ENCODE peak calls at places on chromosome 14, in six cellular contexts. X is GM23248; S is CD8-positive, alpha-beta T cell; Y is fibroblast of pulmonary artery; Q is foreskin fibroblast; H is WERI-Rb-1. Z is an unnamed sample.

GRCh38 chr14:68787235-68787727 is 5.6 kb downstream of the ZFP36L1 start:
- DNase-seq in X (peak), H (peak), Q (peak), S (peak), Y (no peak), Z (no peak)

GRCh38 chr14:96080571-96080970 is 41.4 kb downstream of the C14orf132 start:
- DNase-seq in Q (no peak), X (no peak), Y (no peak), H (no peak), S (no peak), Z (no peak)

GRCh38 chr14:67926821-67927220 is 107.2 kb downstream of the RAD51B start:
- DNase-seq in X (peak), Q (no peak), S (no peak), Y (no peak), H (no peak), Z (no peak)

GRCh38 chr14:73789996-73790581 is 61.5 kb upstream of the PTGR2 start:
- DNase-seq in Y (peak), H (no peak), Q (peak), S (no peak), X (peak), Z (peak)

GRCh38 chr14:99740411-99740810 is 52.8 kb upstream of the EML1 start:
- DNase-seq in Y (no peak), X (no peak), S (no peak), H (no peak), Q (no peak), Z (no peak)

GRCh38 chr14:101078892-101079221 is 175.3 kb upstream of the RTL1 start:
- DNase-seq in Y (no peak), S (no peak), H (no peak), Q (no peak), X (no peak), Z (no peak)

GRCh38 chr14:59422069-59422881 is 42.9 kb downstream of the GPR135 start:
- DNase-seq in X (no peak), Y (peak), H (no peak), S (no peak), Q (no peak), Z (peak)

GRCh38 chr14:101972126-101972785 is 7.9 kb downstream of the DYNC1H1 start:
- DNase-seq in Y (peak), S (no peak), Q (peak), X (peak), H (no peak), Z (peak)

DNA sequence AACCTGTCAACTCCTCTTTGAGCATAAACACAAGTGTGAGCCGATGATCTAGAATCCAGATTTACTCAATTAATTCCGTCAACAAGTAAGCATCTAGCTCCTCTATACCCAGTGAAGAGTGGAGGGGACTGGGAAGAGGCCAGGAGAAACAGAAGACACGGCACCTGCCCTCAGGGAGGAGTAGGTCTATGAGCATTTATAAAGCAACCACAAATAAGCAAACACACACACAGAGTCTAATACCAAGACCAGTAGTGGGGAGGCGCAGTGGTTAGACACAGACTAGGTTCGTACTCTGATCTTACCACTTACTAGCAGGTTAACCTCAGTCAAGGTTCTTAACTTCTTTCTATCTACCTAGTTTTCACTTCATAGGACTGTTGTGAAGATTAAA is 5.9 kb upstream of the FOXN3 start:
- DNase-seq in H (no peak), Y (no peak), S (no peak), X (no peak), Q (no peak), Z (no peak)
- H3K4me3 ChIP-seq in H (no peak), Y (no peak), S (no peak), X (no peak), Q (no peak), Z (no peak)

GRCh38 chr14:23538049-23538718 is 13.4 kb downstream of the ZFHX2 start:
- DNase-seq in X (no peak), Y (no peak), Q (no peak), H (no peak), S (no peak), Z (no peak)

GRCh38 chr14:23538785-23539184 is 12.8 kb downstream of the ZFHX2 start:
- DNase-seq in Y (peak), Q (peak), H (peak), X (peak), S (no peak), Z (peak)

GRCh38 chr14:23535943-23536342 is 15.6 kb downstream of the ZFHX2 start:
- DNase-seq in X (no peak), S (no peak), H (no peak), Q (no peak), Y (no peak), Z (no peak)

GRCh38 chr14:23536494-23536893 is 15.1 kb downstream of the ZFHX2 start:
- DNase-seq in X (no peak), Q (no peak), H (no peak), Y (no peak), S (no peak), Z (no peak)

DNA sequence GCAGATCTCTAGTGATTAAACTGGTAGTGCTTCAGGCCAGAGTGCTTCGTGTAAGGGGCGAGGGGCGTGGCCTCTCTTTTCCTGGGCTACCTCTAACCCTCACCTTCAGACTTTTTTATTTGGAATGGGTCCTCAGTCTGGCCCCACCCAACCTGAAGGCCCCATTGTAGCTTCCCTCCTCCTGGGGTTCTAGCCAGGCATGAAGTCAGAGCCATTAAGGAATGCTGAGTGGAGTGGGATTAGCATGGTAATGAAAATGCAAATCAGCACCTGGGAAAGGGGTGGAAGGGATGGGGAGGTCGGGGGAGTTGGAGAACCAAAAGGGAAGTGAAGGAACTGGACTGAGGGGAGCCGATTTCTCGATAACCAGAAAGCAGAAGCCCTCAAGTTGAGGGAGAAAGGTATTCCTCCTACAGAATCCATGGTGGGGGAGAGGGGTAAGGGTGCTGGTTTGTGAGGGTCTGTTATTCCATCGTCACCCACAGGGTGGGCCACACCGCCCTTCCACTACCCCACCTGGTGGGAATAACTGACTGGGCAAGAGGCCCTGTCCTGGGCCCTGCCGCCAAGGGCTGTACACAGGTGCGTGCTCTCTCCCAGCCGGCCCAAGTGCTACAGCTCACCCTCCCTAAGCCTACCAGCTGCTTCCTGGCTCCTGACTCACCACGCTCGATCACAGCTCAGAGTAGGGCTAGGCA is 14.1 kb downstream of the ZFHX2 start:
- DNase-seq in S (no peak), Q (peak), X (peak), H (peak), Y (no peak), Z (no peak)
- H3K4me3 ChIP-seq in S (no peak), Q (no peak), X (no peak), H (no peak), Y (no peak), Z (no peak)

DNA sequence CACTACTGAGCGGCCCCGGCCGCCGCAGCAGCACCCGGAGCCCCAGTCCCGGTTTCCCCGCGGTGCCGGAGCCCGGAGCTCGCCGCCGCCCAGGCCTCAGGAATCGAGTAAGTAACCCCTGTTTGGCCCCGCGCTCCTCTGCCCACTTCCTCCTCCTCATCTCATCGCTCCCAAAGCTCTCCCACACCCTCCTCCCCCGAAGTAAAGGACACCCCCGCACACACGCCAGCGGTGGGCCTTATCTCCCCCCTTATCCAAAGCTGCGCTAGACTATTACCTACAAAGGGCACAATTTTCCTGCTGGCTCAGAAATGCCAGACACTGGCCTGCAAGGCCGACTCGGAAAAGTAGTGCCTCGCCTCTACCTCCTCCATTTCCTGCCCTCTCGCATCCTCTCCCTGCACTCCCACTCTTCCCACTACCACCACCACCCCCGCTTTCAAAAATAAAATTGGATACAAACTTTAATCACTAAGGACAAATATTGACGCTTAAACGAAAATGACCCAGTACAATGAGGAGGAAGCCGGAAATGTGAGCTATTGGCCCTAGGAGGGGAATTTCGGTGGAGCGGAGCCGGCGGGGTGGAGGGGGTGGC is 581 bp upstream of the FOXG1 start:
- DNase-seq in S (no peak), X (peak), Y (no peak), H (no peak), Q (peak), Z (no peak)
- H3K4me3 ChIP-seq in S (no peak), X (peak), Y (peak), H (no peak), Q (peak), Z (peak)

GRCh38 chr14:104658325-104658712 is 31.1 kb upstream of the INF2 start:
- DNase-seq in Q (no peak), S (no peak), Y (no peak), X (no peak), H (no peak), Z (no peak)
- H3K4me3 ChIP-seq in Q (no peak), S (no peak), Y (no peak), X (no peak), H (no peak), Z (no peak)

GRCh38 chr14:103541494-103541943 is 12.5 kb downstream of the TRMT61A start:
- DNase-seq in Y (no peak), X (no peak), Q (no peak), H (no peak), S (no peak), Z (no peak)

GRCh38 chr14:103543140-103543539 is 14.1 kb downstream of the TRMT61A start:
- DNase-seq in Y (no peak), S (no peak), Q (no peak), X (no peak), H (no peak), Z (no peak)

GRCh38 chr14:103541944-103542544 is 13.0 kb downstream of the TRMT61A start:
- DNase-seq in H (no peak), S (no peak), Y (no peak), X (no peak), Q (no peak), Z (no peak)

GRCh38 chr14:103543721-103544626 is 15.0 kb downstream of the TRMT61A start:
- DNase-seq in S (no peak), Y (no peak), X (peak), H (no peak), Q (peak), Z (no peak)

GRCh38 chr14:103542545-103543088 is 13.6 kb downstream of the TRMT61A start:
- DNase-seq in X (peak), Q (peak), Y (no peak), S (no peak), H (peak), Z (no peak)
- H3K4me3 ChIP-seq in X (no peak), Q (no peak), Y (no peak), S (no peak), H (no peak), Z (no peak)

GRCh38 chr14:64272019-64272418 is 22.2 kb downstream of the ESR2 start:
- DNase-seq in Q (no peak), X (no peak), H (no peak), Y (no peak), S (no peak), Z (no peak)

GRCh38 chr14:64260418-64260817 is 33.8 kb downstream of the ESR2 start:
- DNase-seq in H (no peak), S (no peak), Y (no peak), X (no peak), Q (no peak), Z (no peak)

GRCh38 chr14:64265222-64265621 is 28.9 kb downstream of the ESR2 start:
- DNase-seq in Y (no peak), H (no peak), X (no peak), Q (no peak), S (no peak), Z (no peak)

DNA sequence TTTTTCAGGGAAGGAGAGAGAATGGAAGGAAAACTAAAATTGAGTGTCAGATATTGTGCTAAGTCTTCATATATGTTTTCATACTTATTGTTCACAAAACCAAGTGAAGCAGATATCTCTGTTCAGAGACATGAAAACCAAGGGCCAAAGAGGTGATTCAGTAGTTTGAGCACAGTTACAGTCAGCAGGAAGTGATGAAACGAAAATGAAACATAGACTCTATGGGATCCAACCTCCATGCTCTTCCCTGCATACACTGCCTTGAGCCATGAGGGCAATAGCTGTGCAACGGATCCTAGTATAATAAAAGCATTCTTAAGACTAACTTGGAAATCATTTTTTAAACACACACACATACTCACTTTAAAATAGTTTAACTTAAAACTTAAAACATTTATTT is 28.0 kb downstream of the ESR2 start:
- DNase-seq in Y (peak), Q (peak), H (no peak), X (peak), S (no peak), Z (peak)
- H3K4me3 ChIP-seq in Y (no peak), Q (no peak), H (no peak), X (no peak), S (no peak), Z (no peak)

GRCh38 chr14:50395448-50395847 is 1.2 kb downstream of the CDKL1 start:
- DNase-seq in S (no peak), X (peak), Y (no peak), Q (no peak), H (no peak), Z (peak)
- H3K4me3 ChIP-seq in S (no peak), X (peak), Y (peak), Q (peak), H (no peak), Z (no peak)

DNA sequence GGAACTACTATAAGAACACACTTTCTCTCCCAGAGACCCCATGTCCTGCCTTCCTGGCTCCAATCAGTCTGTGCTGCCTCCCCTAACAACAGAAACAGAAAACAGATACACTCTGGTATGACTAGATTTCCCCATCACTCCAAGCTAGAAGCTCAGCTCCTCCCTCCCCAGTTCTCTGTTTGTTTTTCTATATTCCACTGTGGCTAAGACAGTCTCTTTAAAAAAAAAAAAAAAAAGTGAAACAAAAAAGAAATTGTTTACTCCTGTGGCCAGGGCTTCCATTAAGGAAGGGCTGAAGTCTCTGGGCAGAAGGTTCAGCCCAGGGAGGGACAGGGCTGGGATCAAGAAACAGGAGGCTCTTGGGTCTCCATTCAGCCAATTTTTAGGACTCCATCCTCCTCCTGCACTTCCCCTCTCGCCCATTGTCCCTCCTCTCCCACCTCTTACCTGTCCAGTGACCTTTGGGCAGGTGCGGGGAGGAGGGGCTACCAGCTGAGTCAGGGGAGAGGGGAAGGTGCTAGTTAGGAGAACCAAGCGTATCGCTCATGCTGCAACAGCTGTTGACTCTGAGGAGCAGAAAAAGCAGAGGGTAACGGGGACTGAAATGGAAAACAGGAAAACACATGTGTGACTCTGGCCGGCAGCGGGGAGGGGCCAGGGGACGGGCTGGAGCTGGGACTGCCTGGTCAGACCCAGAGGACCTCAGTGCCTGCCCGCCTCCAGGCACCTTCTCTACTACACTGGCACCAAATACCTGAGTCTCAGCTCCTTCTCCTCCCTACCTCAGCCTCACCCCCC is 4.2 kb upstream of the SLC7A7 start:
- DNase-seq in Y (peak), H (no peak), S (no peak), X (peak), Q (peak), Z (peak)
- H3K4me3 ChIP-seq in Y (peak), H (no peak), S (no peak), X (peak), Q (peak), Z (peak)

Z was measured in fibroblast of the aortic adventitia.